ENCODE peak calls at places on chromosomes 16 and 17, in eight cellular contexts. X, L, T, S, H, U, Z and G are unnamed samples. For H3K27me3, the result is how much of the 10 kb centered on the place peaks cover.

GRCh38 chr16:12706628-12707027 is 97.1 kb downstream of the CPPED1 start:
- DNase-seq in X (no peak), T (no peak), L (no peak), Z (no peak), H (no peak), U (peak), S (no peak), G (no peak)

GRCh38 chr17:81701288-81702071 is 1.7 kb upstream of the MRPL12 start:
- DNase-seq in Z (no peak), H (no peak), L (no peak), T (no peak), U (no peak), S (no peak), X (no peak), G (no peak)

GRCh38 chr17:45248132-45248936 is 13.6 kb downstream of the SPATA32 start:
- DNase-seq in S (no peak), X (no peak), L (no peak), Z (no peak), T (peak), U (peak), H (no peak), G (peak)

GRCh38 chr16:88613293-88613692 is 25.1 kb upstream of the IL17C start:
- DNase-seq in H (no peak), Z (no peak), U (no peak), X (no peak), S (no peak), L (no peak), T (no peak), G (no peak)

GRCh38 chr16:2799205-2799851 is 1.1 kb downstream of the PRSS41 start:
- DNase-seq in Z (no peak), L (no peak), T (no peak), U (no peak), X (no peak), S (no peak), H (no peak), G (no peak)

GRCh38 chr16:22220714-22221113 is 14.6 kb downstream of the EEF2K start:
- DNase-seq in T (no peak), X (peak), S (no peak), U (no peak), L (peak), Z (no peak), H (peak), G (no peak)

GRCh38 chr16:58196898-58197313 is 1.0 kb downstream of the CSNK2A2 start:
- DNase-seq in X (no peak), Z (no peak), S (no peak), L (no peak), H (no peak), U (no peak), T (no peak), G (peak)

GRCh38 chr17:37605813-37606505 is 3.3 kb downstream of the SYNRG start:
- DNase-seq in L (no peak), T (no peak), S (no peak), X (no peak), Z (no peak), H (no peak), U (peak), G (no peak)

GRCh38 chr16:88619859-88620655 is 18.3 kb upstream of the IL17C start:
- DNase-seq in S (no peak), Z (no peak), U (peak), X (no peak), T (no peak), L (no peak), H (no peak), G (no peak)

GRCh38 chr17:37111329-37111728 is 162.6 kb downstream of the AATF start:
- DNase-seq in Z (peak), X (no peak), U (no peak), S (no peak), L (no peak), T (no peak), H (no peak), G (no peak)

GRCh38 chr17:43517615-43518386 is 28.3 kb downstream of the ETV4 start:
- DNase-seq in U (no peak), X (no peak), L (no peak), Z (no peak), T (no peak), S (peak), H (no peak), G (peak)

GRCh38 chr16:51880776-51881175 is 666.2 kb downstream of the TOX3 start:
- DNase-seq in T (no peak), H (no peak), Z (no peak), L (no peak), X (no peak), U (no peak), S (peak), G (peak)

GRCh38 chr16:66036775-66037715 is 329.4 kb upstream of the CDH5 start:
- DNase-seq in T (no peak), H (no peak), S (no peak), L (peak), X (no peak), U (peak), Z (no peak), G (no peak)

GRCh38 chr16:83374951-83375350 is 432.8 kb upstream of the HSBP1 start:
- DNase-seq in S (no peak), L (no peak), Z (no peak), X (no peak), H (no peak), T (no peak), U (no peak), G (no peak)

GRCh38 chr16:11877374-11877773 is 26.0 kb upstream of the RSL1D1 start:
- DNase-seq in X (no peak), L (no peak), H (no peak), T (no peak), S (no peak), U (no peak), Z (no peak), G (no peak)

GRCh38 chr17:41734139-41734948 is at the start of gene HAP1:
- DNase-seq in L (peak), H (no peak), X (peak), U (no peak), S (peak), Z (peak), T (peak), G (no peak)

GRCh38 chr16:52976539-52977167 is 76.0 kb downstream of the CHD9NB start:
- DNase-seq in U (no peak), H (no peak), L (no peak), S (peak), T (no peak), X (no peak), Z (no peak), G (peak)

GRCh38 chr16:72983728-72984350 is 64.1 kb downstream of the ZFHX3 start:
- DNase-seq in H (no peak), Z (no peak), T (no peak), L (no peak), U (peak), S (no peak), X (no peak), G (no peak)

GRCh38 chr17:1109606-1110523 is 69.9 kb downstream of the ABR start:
- DNase-seq in U (peak), X (no peak), Z (peak), S (no peak), L (peak), H (no peak), T (no peak), G (no peak)

GRCh38 chr16:84806890-84807258 is 12.9 kb upstream of the CRISPLD2 start:
- DNase-seq in S (no peak), X (no peak), Z (no peak), U (no peak), T (no peak), H (no peak), L (no peak), G (no peak)
- H3K4me3 ChIP-seq in S (peak), X (no peak), Z (peak), U (no peak), T (peak), H (peak), L (no peak), G (no peak)

GRCh38 chr17:9926150-9926804 is 21.2 kb upstream of the RCVRN start:
- DNase-seq in H (peak), U (no peak), Z (no peak), L (no peak), X (no peak), S (no peak), T (no peak), G (peak)
- H3K27me3 ChIP-seq in H (under half), U (under half), Z (under half), L (under half), X (under half), S (under half), T (under half), G (under half)

GRCh38 chr16:981695-982151 is at the start of gene SOX8:
- DNase-seq in S (no peak), X (no peak), U (no peak), T (no peak), Z (no peak), L (no peak), H (no peak), G (no peak)

GRCh38 chr16:979106-979505 is 2.5 kb upstream of the SOX8 start:
- DNase-seq in S (no peak), T (no peak), X (no peak), L (no peak), H (no peak), U (no peak), Z (no peak), G (no peak)

GRCh38 chr16:982152-983043 is 828 bp downstream of the SOX8 start:
- DNase-seq in T (no peak), L (no peak), H (no peak), X (no peak), Z (no peak), U (no peak), S (no peak), G (no peak)

GRCh38 chr16:979859-980594 is 1.5 kb upstream of the SOX8 start:
- DNase-seq in S (no peak), T (no peak), L (no peak), Z (no peak), U (no peak), H (no peak), X (no peak), G (no peak)

DNA sequence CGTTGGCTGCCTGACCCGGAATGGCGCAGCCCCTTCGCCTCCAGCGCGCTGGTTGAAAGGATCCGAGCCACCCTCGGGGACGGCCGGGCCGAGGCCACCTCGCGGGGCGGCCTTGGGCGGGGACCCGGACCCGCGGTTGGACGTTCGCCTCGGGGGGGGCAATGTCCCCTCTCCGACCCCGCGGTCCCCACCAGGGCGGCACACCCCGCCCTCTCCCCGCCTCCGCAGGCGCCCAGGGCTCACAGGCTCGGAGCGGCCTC is 1.0 kb upstream of the SOX8 start:
- DNase-seq in X (no peak), U (no peak), L (no peak), Z (no peak), T (no peak), S (no peak), H (no peak), G (no peak)
- H3K4me3 ChIP-seq in X (peak), U (peak), L (peak), Z (no peak), T (peak), S (no peak), H (peak), G (no peak)

GRCh38 chr16:28027055-28027454 is 36.5 kb downstream of the GSG1L start:
- DNase-seq in U (no peak), H (no peak), L (no peak), T (no peak), S (no peak), X (no peak), Z (no peak), G (no peak)
- H3K27me3 ChIP-seq in U (under half), H (under half), L (under half), T (under half), S (under half), X (under half), Z (under half), G (under half)

DNA sequence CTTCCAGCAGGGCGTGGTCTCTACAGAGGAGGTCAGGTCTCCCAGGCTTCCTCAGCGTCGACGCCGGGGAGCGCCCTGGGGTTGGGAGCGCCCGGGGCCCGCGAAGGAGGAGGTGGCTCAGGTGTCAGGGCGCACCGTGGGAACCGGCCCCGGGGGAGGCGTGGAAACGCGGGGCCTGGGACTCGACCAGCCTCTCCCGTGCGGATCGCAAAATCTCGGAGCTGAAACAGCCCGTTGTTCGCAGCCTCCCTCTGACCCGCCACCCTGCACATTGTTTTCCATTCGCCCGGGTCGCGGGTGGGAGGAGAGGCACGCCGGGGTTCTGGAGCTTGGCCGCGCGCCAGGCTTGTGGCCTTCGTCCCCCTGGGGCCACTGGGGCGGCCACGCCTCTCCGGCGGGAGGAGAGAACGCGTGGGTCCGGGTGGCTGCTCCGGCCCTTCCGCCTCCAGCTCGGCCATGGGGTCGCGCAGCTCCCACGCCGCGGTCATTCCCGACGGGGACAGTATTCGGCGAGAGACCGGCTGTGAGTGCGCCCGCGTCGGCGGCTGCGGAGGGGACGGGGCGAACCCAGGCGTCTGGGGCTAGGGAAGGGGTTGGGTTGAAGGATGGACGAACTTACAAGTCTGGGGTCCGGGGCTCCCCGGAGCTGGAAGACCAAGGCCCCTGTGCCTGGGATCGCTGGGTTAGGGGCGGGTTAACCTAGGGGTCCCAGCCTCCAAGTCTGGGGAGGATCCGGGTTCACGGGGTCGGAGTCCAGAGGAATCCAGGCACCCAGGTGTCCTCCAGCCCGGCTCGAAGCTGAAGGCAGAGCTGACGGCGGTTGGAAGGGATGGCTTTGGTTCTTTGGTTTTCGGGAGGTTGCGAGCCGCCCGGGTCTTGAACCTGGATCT is at the start of gene CHP2:
- DNase-seq in X (peak), H (no peak), U (peak), S (no peak), L (peak), Z (peak), T (no peak), G (no peak)
- H3K4me3 ChIP-seq in X (peak), H (peak), U (peak), S (no peak), L (peak), Z (no peak), T (peak), G (peak)

GRCh38 chr17:8800656-8801055 is 1.5 kb upstream of the MFSD6L start:
- DNase-seq in S (no peak), H (no peak), U (no peak), L (no peak), Z (no peak), T (no peak), X (no peak), G (no peak)
- H3K27me3 ChIP-seq in S (under half), H (under half), U (under half), L (under half), Z (under half), T (under half), X (under half), G (under half)

DNA sequence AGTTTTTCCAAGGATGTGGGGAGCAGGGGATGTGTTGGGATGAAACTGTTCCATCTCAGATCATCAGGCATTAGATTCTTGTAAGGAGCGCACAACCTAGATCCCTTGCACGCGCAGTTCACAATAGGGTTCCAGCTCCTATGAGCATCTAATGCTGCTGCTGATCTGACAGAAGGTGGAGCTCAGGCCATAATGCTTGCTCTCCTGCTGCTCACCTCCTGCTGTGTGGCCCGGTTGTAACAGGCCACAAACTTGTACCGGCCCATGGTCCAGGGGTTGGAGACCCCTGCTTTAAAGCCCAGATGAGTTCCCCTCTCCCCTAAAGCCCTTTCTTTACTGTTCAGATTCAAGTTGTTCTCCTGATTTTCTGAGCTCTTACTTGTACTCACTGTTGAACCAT is 44.8 kb downstream of the RNF135 start:
- DNase-seq in T (no peak), H (no peak), S (no peak), X (no peak), Z (no peak), L (no peak), U (no peak), G (no peak)
- H3K4me3 ChIP-seq in T (no peak), H (no peak), S (no peak), X (no peak), Z (no peak), L (no peak), U (no peak), G (no peak)

GRCh38 chr17:14261406-14261805 is 24.7 kb upstream of the CDRT15 start:
- DNase-seq in U (no peak), T (no peak), L (no peak), S (no peak), X (no peak), H (no peak), Z (no peak), G (no peak)
- H3K27me3 ChIP-seq in U (under half), T (under half), L (under half), S (under half), X (under half), H (under half), Z (under half), G (under half)